ENCODE peak calls at places on chromosomes 13 and 19, in five cellular contexts. E is colonic mucosa; Z is neural progenitor cell; S is CD8-positive, alpha-beta T cell; K is IMR-90. R is an unnamed sample.

GRCh38 chr13:106103779-106104178 is 431.7 kb downstream of the EFNB2 start:
- DNase-seq in S (no peak), Z (no peak), E (peak), K (no peak), R (peak)

GRCh38 chr19:38959618-38960017 is 15.9 kb downstream of the FBXO17 start:
- DNase-seq in S (no peak), Z (no peak), E (no peak), K (no peak), R (no peak)

GRCh38 chr19:52638601-52639000 is 446 bp upstream of the ZNF83 start:
- DNase-seq in Z (no peak), E (no peak), K (peak), S (no peak), R (peak)

GRCh38 chr19:46821512-46822359 is 28.9 kb downstream of the AP2S1 start:
- DNase-seq in S (peak), K (no peak), E (peak), Z (peak), R (no peak)

GRCh38 chr19:46218160-46218559 is 11.4 kb upstream of the IGFL1 start:
- DNase-seq in S (no peak), Z (peak), K (peak), E (peak), R (no peak)

GRCh38 chr19:5319516-5319915 is 21.1 kb downstream of the PTPRS start:
- DNase-seq in Z (no peak), K (no peak), S (no peak), E (no peak), R (no peak)

GRCh38 chr19:44684892-44685847 is 13.8 kb upstream of the CEACAM16 start:
- DNase-seq in E (no peak), K (peak), S (no peak), Z (peak), R (peak)

GRCh38 chr13:74647211-74647610 is 513.0 kb upstream of the KLF12 start:
- DNase-seq in S (no peak), E (no peak), K (no peak), Z (no peak), R (no peak)

GRCh38 chr13:36242761-36243160 is 28.4 kb upstream of the SOHLH2 start:
- DNase-seq in Z (no peak), K (no peak), S (no peak), E (no peak), R (no peak)

GRCh38 chr13:27186295-27186694 is 14.7 kb upstream of the USP12 start:
- DNase-seq in K (no peak), S (no peak), E (no peak), Z (no peak), R (no peak)

GRCh38 chr19:13154911-13155471 is 4.8 kb downstream of the IER2 start:
- DNase-seq in E (peak), K (peak), S (peak), Z (peak), R (peak)

GRCh38 chr13:43963726-43964125 is 84.0 kb downstream of the LACC1 start:
- DNase-seq in S (no peak), E (no peak), K (no peak), Z (peak), R (no peak)

GRCh38 chr19:42121666-42122069 is 10.6 kb downstream of the POU2F2 start:
- DNase-seq in Z (no peak), S (peak), E (peak), K (peak), R (peak)

GRCh38 chr19:43784981-43785808 is 4.4 kb upstream of the KCNN4 start:
- DNase-seq in E (peak), K (peak), Z (peak), S (peak), R (peak)

GRCh38 chr19:46250057-46250456 is 20.5 kb downstream of the IGFL1 start:
- DNase-seq in Z (no peak), K (no peak), E (no peak), S (no peak), R (no peak)

GRCh38 chr19:10205636-10206035 is 10.9 kb upstream of the DNMT1 start:
- DNase-seq in K (no peak), S (no peak), Z (no peak), E (no peak), R (no peak)

GRCh38 chr13:92355213-92355612 is 871.4 kb upstream of the GPC6 start:
- DNase-seq in E (peak), S (no peak), Z (peak), K (peak), R (no peak)

GRCh38 chr13:90070362-90070761 is 1277.1 kb upstream of the MIR17HG start:
- DNase-seq in E (no peak), S (no peak), K (no peak), Z (no peak), R (no peak)

DNA sequence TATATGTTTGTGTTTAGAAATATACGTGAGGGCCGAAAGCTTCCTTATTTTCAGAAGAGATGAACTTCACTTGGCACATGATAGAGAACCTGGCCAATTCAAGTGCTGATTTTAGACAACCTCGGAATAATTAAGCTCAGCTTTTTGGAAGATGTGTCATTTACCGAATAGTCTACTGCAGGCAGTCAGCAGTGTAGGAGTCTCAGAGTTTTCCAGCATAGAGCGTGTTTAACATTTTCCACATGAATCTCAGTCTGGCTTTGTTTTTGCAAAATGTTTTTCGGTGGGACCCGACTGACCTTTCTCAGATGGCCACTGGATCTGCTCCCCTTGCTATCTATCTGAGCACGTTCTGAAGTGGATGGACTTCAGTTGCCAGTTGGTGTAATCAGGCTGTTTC is 4.7 kb downstream of the RNASEH2B start:
- DNase-seq in E (no peak), S (no peak), Z (no peak), K (no peak), R (peak)
- H3K4me3 ChIP-seq in E (no peak), S (no peak), Z (no peak), K (no peak), R (peak)

GRCh38 chr19:15260939-15261338 is 28.7 kb upstream of the EPHX3 start:
- DNase-seq in S (no peak), Z (peak), K (no peak), E (no peak), R (peak)
- TF ChIP-seq CTCF in S (no peak), Z (peak), K (peak), E (no peak), R (peak)

DNA sequence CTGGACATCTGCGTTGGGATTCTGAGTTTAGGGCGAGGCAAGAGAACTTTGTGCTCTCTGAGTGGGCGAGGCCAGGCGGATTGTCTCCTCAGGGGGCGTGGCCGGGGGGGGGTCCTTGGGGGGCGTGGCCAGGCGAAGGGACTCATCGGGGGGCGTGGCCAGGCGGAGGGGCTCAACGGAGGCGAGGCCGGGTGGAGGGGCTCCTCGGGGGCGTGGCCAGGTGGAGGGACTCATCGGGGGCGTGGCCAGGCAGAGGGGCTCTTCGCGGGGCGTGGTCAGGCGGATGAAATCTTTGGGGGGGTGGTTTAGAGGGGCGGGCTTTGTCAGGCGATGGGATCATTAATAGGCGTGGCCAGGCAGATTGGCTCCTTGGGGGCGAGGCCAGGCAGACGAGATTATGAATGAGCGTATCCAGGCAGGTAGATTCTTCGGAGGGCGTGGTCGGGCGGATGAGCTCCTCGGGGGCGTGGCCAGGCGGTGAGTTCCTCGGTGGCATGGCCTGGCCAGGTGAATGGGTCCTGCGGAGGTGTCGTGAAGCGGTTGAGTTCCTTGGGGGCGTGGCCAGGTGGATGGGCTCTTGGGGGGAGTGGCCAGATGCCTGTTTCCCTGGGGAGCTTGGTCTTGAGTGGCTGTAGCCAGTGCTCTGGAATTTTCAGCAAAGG is 10.3 kb upstream of the CACNG7 start:
- DNase-seq in Z (peak), S (no peak), E (no peak), K (no peak), R (no peak)
- H3K4me3 ChIP-seq in Z (peak), S (no peak), E (no peak), K (no peak), R (no peak)

GRCh38 chr19:55704494-55705245 is 29.6 kb downstream of the EPN1 start:
- DNase-seq in E (no peak), Z (no peak), K (no peak), S (no peak), R (no peak)

GRCh38 chr19:55702131-55702627 is 27.2 kb downstream of the EPN1 start:
- DNase-seq in Z (no peak), S (no peak), E (no peak), K (no peak), R (no peak)

GRCh38 chr19:55705972-55706371 is 30.9 kb downstream of the EPN1 start:
- DNase-seq in E (no peak), S (no peak), Z (no peak), K (no peak), R (no peak)

GRCh38 chr19:55700813-55701212 is 25.8 kb downstream of the EPN1 start:
- DNase-seq in Z (no peak), E (no peak), S (no peak), K (no peak), R (no peak)

DNA sequence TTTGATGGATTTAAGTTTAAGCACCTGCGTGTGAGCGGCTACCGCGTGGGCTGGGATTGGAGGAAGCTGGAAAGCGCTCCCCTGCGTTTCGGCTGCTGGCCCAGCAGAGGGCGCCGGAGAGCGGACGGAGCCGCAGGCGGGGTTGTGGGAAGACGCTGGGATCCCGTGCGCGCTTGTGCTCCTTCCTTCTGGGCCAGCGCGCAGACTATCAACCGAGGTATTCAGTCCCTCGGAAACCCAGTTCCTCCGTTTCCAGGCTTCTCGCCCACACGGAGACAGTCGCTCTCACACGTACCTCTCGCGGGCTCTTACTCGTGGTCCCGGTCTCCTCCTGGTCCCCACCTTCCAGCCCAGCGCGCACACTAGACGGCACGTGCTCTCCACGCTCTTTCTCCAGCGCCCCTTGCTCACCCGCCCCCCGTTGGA is 28.8 kb downstream of the EPN1 start:
- DNase-seq in K (no peak), E (no peak), S (no peak), Z (peak), R (peak)
- TF ChIP-seq CTCF in K (peak), E (peak), S (peak), Z (peak), R (peak)

GRCh38 chr19:36377541-36378178 is 1.3 kb downstream of the ZFP14 start:
- DNase-seq in K (no peak), Z (no peak), S (no peak), E (no peak), R (no peak)

GRCh38 chr19:36379510-36379819 is 464 bp upstream of the ZFP14 start:
- DNase-seq in Z (no peak), E (no peak), K (no peak), S (no peak), R (no peak)

GRCh38 chr19:36373638-36374156 is 5.3 kb downstream of the ZFP14 start:
- DNase-seq in K (no peak), Z (no peak), E (no peak), S (no peak), R (no peak)

DNA sequence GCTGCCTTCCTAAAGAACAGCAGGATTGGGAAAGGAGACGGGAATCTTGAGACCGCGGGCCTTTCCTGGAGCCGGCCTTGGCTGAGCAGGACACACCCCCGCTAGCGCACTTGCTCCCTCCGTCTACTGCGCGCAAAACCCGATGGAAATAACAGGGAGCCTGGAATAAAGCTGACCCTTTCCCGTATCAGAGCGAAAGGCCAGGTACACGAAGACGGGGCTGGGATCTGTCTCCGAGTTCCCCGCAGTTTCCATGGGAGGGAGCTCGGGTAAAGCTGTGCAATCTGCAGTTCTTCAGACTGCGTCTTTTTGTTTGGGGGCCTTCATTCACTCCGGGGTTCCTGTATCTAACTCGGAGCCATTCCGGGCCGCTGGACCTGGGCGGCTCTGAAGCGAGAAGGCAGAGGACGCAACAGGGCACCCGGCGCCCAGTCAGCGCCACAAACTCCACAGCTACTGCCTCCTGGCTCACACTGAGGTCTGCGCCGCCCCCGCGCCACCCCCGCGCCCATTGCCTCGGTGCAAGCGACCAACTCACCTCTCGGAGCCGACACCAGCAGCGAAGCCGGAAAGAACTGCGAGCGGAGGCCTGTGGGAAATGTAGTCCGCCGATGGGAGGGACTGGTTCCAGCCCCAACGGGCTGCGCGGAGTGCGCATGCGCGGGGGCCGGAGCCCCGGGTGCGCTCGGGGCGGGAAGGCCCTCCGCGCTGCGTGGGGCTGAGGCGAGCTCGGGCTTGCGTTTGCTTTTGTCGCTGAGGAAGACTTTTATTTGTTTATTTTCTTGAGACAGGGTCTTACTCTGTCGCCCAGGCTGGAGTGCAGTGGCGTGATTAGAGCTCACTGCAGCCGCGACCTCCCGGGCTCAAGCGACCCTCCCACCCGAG is at the start of gene ZFP14:
- DNase-seq in K (peak), E (peak), Z (peak), S (peak), R (peak)
- H3K4me3 ChIP-seq in K (peak), E (peak), Z (peak), S (peak), R (peak)

R was measured in AG10803.